ENCODE peak calls at places on chromosomes 2 and 18, in nine cellular contexts. Z is AML-193; I is stimulated activated CD4-positive, alpha-beta T cell treated with anti-CD3 and anti-CD28 coated beads, Interleukin-15, amount 100 ng/mL, for 24 hours; G is upper lobe of right lung; N is A549; Y is heart right ventricle; P is AG08395; L is ELR; S is WERI-Rb-1. D is an unnamed sample.

GRCh38 chr2:134623796-134624195 is 95.0 kb downstream of the TMEM163 start:
- DNase-seq in Y (no peak), S (no peak), G (no peak), I (peak), L (no peak), P (no peak), N (no peak), Z (no peak), D (no peak)

GRCh38 chr18:36451454-36452251 is 154.1 kb downstream of the FHOD3 start:
- DNase-seq in G (no peak), L (peak), S (no peak), Y (no peak), N (no peak), I (no peak), P (no peak), Z (no peak), D (no peak)

GRCh38 chr2:201558232-201558631 is 85.1 kb downstream of the TMEM237 start:
- DNase-seq in L (no peak), P (no peak), Z (no peak), S (no peak), I (no peak), G (no peak), N (no peak), Y (no peak), D (no peak)

GRCh38 chr2:217924346-217924901 is 78.4 kb downstream of the TNS1 start:
- DNase-seq in N (no peak), P (no peak), G (no peak), S (no peak), I (no peak), Z (no peak), L (no peak), Y (no peak), D (no peak)

GRCh38 chr2:44061876-44062275 is 66.1 kb upstream of the LRPPRC start:
- DNase-seq in S (no peak), P (no peak), G (no peak), Y (no peak), N (no peak), I (no peak), Z (no peak), L (no peak), D (no peak)

GRCh38 chr2:224869601-224870000 is 153.4 kb upstream of the CCDC195 start:
- DNase-seq in G (no peak), S (no peak), Z (no peak), P (peak), N (no peak), L (peak), I (no peak), Y (no peak), D (no peak)

GRCh38 chr18:62914868-62915267 is 199.5 kb downstream of the PHLPP1 start:
- DNase-seq in Z (no peak), Y (no peak), L (no peak), S (no peak), I (no peak), N (no peak), G (no peak), P (no peak), D (no peak)

GRCh38 chr2:74887445-74887951 is 53.6 kb downstream of the HK2 start:
- DNase-seq in G (no peak), Y (no peak), S (no peak), N (no peak), L (peak), P (peak), Z (no peak), I (no peak), D (no peak)

GRCh38 chr2:38933653-38934052 is 44.0 kb downstream of the ARHGEF33 start:
- DNase-seq in S (peak), P (peak), L (no peak), Z (no peak), N (no peak), G (no peak), Y (no peak), I (no peak), D (peak)